ENCODE peak calls at places on chromosomes 6 and 20, in eight cellular contexts. Q, H, U, A, P, N, Y and T are unnamed samples.
A peak's percentile ranks its signal among the peaks of the same experiment; 100 is the strongest.

GRCh38 chr20:19903168-19903676 is 113.9 kb upstream of the NAA20 start:
- DNase-seq in U (no peak), Q (peak; percentile 49), P (no peak), Y (no peak), N (no peak), H (no peak), A (no peak), T (no peak)

GRCh38 chr20:4592316-4593148 is 129.2 kb upstream of the PRND start:
- DNase-seq in U (no peak), A (peak; percentile 83), H (peak; percentile 61), Y (peak; percentile 41), Q (peak; percentile 76), N (peak; percentile 41), P (peak; percentile 59), T (peak; percentile 53)

GRCh38 chr6:30880563-30881252 is 3.6 kb upstream of the DDR1 start:
- DNase-seq in U (no peak), Q (no peak), Y (no peak), A (no peak), H (no peak), P (no peak), N (no peak), T (peak; percentile 68)

GRCh38 chr6:41427642-41428401 is 92.4 kb downstream of the NCR2 start:
- DNase-seq in Y (peak; percentile 51), Q (peak; percentile 78), P (peak; percentile 80), A (peak; percentile 82), N (peak; percentile 43), H (peak; percentile 12), U (no peak), T (no peak)

GRCh38 chr20:50399917-50400704 is 110.1 kb upstream of the PTPN1 start:
- DNase-seq in H (no peak), Q (no peak), N (no peak), Y (no peak), P (no peak), A (no peak), U (no peak), T (no peak)

GRCh38 chr20:6685181-6685582 is 82.3 kb upstream of the BMP2 start:
- DNase-seq in A (no peak), H (no peak), Q (no peak), U (peak; percentile 47), P (no peak), Y (no peak), N (no peak), T (no peak)

GRCh38 chr20:51352790-51353189 is 189.7 kb downstream of the NFATC2 start:
- DNase-seq in A (peak; percentile 32), N (no peak), Y (no peak), Q (no peak), U (no peak), H (no peak), P (no peak), T (no peak)

GRCh38 chr6:16318538-16318937 is 80.2 kb downstream of the GMPR start:
- DNase-seq in Q (no peak), N (no peak), U (no peak), Y (no peak), A (no peak), P (no peak), H (peak; percentile 25), T (no peak)

GRCh38 chr6:35691027-35691824 is 2.5 kb upstream of the FKBP5 start:
- DNase-seq in U (no peak), Q (peak; percentile 68), Y (no peak), A (peak; percentile 90), H (no peak), N (peak; percentile 89), P (peak; percentile 91), T (no peak)

GRCh38 chr20:32752458-32753250 is 9.4 kb upstream of the COMMD7 start:
- DNase-seq in Y (no peak), U (no peak), H (no peak), N (no peak), A (no peak), P (no peak), Q (no peak), T (no peak)

DNA sequence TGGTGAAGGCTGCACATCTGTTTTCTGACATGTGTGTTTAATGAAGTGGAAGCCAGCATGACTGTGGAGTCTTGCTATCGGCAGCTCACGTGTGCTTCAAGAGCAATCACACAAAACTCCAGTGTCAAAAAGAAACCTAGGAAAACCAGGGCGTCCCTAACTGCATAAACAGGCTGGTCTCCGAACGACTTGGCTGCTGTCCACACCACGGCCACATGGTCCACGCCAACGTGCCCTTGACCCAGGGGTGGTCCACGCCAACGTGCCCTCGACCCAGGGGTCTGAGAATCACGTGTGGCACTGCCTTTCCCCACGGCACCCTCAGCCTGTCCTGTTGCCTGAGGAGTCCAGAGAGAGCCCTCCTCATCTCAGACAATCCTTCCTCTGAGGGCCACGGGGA is 207.7 kb downstream of the SMOC2 start:
- DNase-seq in P (no peak), H (no peak), N (no peak), U (no peak), A (no peak), Y (no peak), Q (no peak), T (no peak)
- H3K4me3 ChIP-seq in P (no peak overlapping the region), H (no peak overlapping the region), N (peak overlapping the region; percentile 27), U (peak overlapping the region; percentile 8), A (no peak overlapping the region), Y (no peak overlapping the region), Q (no peak overlapping the region), T (no peak overlapping the region)

GRCh38 chr6:42784739-42785498 is 3.1 kb downstream of the BICRAL start:
- DNase-seq in Q (no peak), H (no peak), U (no peak), A (no peak), P (peak; percentile 54), N (peak; percentile 17), Y (no peak), T (peak; percentile 51)

GRCh38 chr6:42782689-42783176 is 881 bp downstream of the BICRAL start:
- DNase-seq in H (peak; percentile 78), Y (peak; percentile 77), Q (peak; percentile 86), U (no peak), N (peak; percentile 77), A (peak; percentile 89), P (peak; percentile 78), T (peak; percentile 90)

GRCh38 chr6:42781811-42782688 is at the start of gene BICRAL:
- DNase-seq in Y (peak; percentile 62), P (peak; percentile 65), N (peak; percentile 58), U (no peak), H (peak; percentile 74), A (peak; percentile 75), Q (peak; percentile 73), T (peak; percentile 76)

GRCh38 chr6:42783876-42784738 is 2.3 kb downstream of the BICRAL start:
- DNase-seq in H (no peak), N (no peak), A (no peak), Y (no peak), U (no peak), P (no peak), Q (no peak), T (no peak)

DNA sequence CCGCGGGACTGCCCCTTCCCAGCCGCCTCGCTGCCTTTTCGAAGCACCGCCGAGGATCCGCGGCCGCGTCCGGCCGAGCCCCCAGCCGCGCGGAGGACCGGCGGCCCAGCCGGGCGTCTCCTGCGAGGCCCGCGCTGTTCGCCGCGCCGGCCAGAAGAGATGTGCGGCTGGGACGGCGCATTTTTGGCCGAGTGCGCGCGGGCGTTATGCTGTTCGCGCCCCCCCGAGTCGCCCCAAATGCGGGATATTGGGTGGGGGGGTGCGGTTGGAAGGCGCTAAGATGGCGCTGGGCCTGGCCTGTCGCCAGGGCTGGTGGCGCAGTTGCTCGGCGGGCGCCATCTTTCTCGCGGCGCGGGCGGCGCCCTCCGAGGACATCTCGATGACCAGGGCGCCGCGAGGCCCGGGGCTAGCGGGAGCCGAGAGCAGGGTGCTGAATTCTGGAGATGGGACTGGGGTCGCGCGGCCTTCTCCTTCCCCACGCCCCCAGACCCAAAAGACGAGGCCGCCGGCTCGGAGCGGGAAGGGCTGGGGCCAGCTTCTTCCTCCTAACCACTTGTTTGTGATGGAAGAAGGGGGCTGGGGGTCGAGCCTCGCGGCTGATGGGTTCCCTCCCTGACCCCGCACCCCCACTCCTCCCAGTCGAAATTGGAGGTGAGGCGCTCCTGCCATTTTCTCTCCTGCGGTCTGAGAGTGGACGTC is 1.5 kb downstream of the BICRAL start:
- DNase-seq in Q (peak; percentile 90), H (peak; percentile 82), P (peak; percentile 83), A (peak; percentile 90), U (no peak), Y (peak; percentile 84), N (peak; percentile 82), T (peak; percentile 73)
- H3K27me3 ChIP-seq in Q (no peaks in the 10 kb centered on the region), H (no peaks in the 10 kb centered on the region), P (no peaks in the 10 kb centered on the region), A (no peaks in the 10 kb centered on the region), U (no peaks in the 10 kb centered on the region), Y (no peaks in the 10 kb centered on the region), N (no peaks in the 10 kb centered on the region), T (no peaks in the 10 kb centered on the region)

GRCh38 chr20:34999021-34999451 is 43.4 kb downstream of the MYH7B start:
- DNase-seq in H (no peak), A (no peak), P (no peak), U (no peak), N (no peak), Y (no peak), Q (no peak), T (no peak)
- TF ChIP-seq CTCF in H (no peak), A (no peak), P (no peak), U (no peak), N (no peak), Y (no peak), Q (no peak), T (no peak)

GRCh38 chr6:73747293-73747692 is 51.3 kb downstream of the CD109 start:
- DNase-seq in N (no peak), H (no peak), A (no peak), Q (no peak), U (no peak), P (no peak), Y (no peak), T (no peak)
- H3K4me3 ChIP-seq in N (no peak overlapping the region), H (no peak overlapping the region), A (no peak overlapping the region), Q (no peak overlapping the region), U (no peak overlapping the region), P (no peak overlapping the region), Y (no peak overlapping the region), T (no peak overlapping the region)

GRCh38 chr6:137493218-137494038 is 766 bp downstream of the OLIG3 start:
- DNase-seq in H (peak; percentile 15), Y (no peak), A (peak; percentile 73), U (no peak), Q (no peak), P (peak; percentile 44), N (no peak), T (no peak)
- H3K27me3 ChIP-seq in H (peaks cover 93% of the 10 kb centered on the region), Y (peaks cover 8% of the 10 kb centered on the region), A (peaks cover 100% of the 10 kb centered on the region), U (peaks cover 3% of the 10 kb centered on the region), Q (peaks cover 100% of the 10 kb centered on the region), P (no peaks in the 10 kb centered on the region), N (peaks cover 100% of the 10 kb centered on the region), T (peaks cover 99% of the 10 kb centered on the region)

DNA sequence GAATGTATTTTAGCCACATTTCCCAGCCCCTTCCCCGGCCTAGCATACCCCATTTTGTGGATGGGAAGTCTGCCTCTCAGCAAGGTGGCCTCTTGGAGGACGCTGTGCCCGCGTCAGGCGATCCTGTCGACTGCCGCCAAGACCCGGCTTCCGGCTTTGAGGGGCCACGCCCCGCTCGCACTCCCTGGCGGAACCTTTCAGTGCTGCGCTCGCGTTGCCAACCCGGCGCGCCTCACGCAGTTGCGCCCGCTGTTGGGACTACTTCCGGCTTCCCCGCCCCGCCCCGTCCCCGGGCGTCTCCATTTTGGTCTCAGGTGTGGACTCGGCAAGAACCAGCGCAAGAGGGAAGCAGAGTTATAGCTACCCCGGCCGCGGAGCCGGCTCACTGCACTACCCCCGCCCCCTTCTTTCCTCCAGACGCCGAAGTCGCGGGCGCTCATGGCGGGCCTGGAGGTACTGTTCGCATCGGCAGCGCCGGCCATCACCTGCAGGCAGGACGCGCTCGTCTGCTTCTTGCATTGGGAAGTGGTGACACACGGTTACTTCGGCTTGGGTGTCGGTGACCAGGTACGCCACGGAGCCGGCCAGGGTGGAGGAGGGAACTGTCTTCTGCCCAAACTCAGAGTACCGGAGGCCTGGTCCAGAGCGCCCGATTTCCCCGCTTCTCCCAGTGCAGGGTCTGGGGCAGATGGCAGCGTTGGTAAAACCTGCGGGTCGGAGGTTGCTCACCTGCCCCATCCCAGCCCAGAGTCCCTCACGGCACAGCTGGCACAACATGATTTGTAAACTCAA is at the start of gene PSMF1:
- DNase-seq in U (peak; percentile 65), Q (peak; percentile 97), P (peak; percentile 96), Y (peak; percentile 97), H (peak; percentile 96), N (peak; percentile 96), A (peak; percentile 98), T (peak; percentile 94)
- TF ChIP-seq CTCF in U (no peak), Q (peak; percentile 17), P (peak; percentile 42), Y (no peak), H (no peak), N (peak; percentile 36), A (no peak), T (peak; percentile 12)